ENCODE peak calls at places on chromosome 11, in nine cellular contexts. One of them, this sample, is unnamed.

GRCh38 chr11:93329936-93330445 is 551 bp upstream of the DEUP1 start:
- DNase-seq in PC-3: no peak
- DNase-seq in GM23338: peak; percentile 68
- DNase-seq in OCI-LY7: no peak
- DNase-seq in HCT116: no peak
- DNase-seq in GM23248: peak; percentile 4
- DNase-seq in MM.1S: no peak
- DNase-seq in neural progenitor cell: peak; percentile 43
- DNase-seq in hepatocyte: peak; percentile 23
- DNase-seq in this sample: peak; percentile 29

GRCh38 chr11:7672960-7673723 is at the start of gene CYB5R2:
- DNase-seq in PC-3: no peak
- DNase-seq in GM23338: peak; percentile 80
- DNase-seq in hepatocyte: peak; percentile 86
- DNase-seq in OCI-LY7: no peak
- DNase-seq in neural progenitor cell: peak; percentile 83
- DNase-seq in MM.1S: no peak
- DNase-seq in HCT116: peak; percentile 13
- DNase-seq in GM23248: peak; percentile 78
- DNase-seq in this sample: peak; percentile 39

GRCh38 chr11:130671801-130672700 is 223.6 kb downstream of the ADAMTS15 start:
- DNase-seq in OCI-LY7: no peak
- DNase-seq in HCT116: no peak
- DNase-seq in hepatocyte: peak; percentile 88
- DNase-seq in MM.1S: no peak
- DNase-seq in GM23338: no peak
- DNase-seq in PC-3: peak; percentile 61
- DNase-seq in neural progenitor cell: peak; percentile 51
- DNase-seq in GM23248: peak; percentile 91
- DNase-seq in this sample: peak; percentile 44

GRCh38 chr11:126114486-126115252 is 52.0 kb upstream of the CDON start:
- DNase-seq in PC-3: no peak
- DNase-seq in neural progenitor cell: no peak
- DNase-seq in GM23338: no peak
- DNase-seq in hepatocyte: no peak
- DNase-seq in HCT116: no peak
- DNase-seq in GM23248: peak; percentile 41
- DNase-seq in MM.1S: no peak
- DNase-seq in OCI-LY7: no peak
- DNase-seq in this sample: peak; percentile 47

GRCh38 chr11:104075716-104076115 is 39.3 kb downstream of the DDI1 start:
- DNase-seq in GM23338: no peak
- DNase-seq in GM23248: no peak
- DNase-seq in hepatocyte: no peak
- DNase-seq in MM.1S: no peak
- DNase-seq in PC-3: no peak
- DNase-seq in OCI-LY7: no peak
- DNase-seq in HCT116: no peak
- DNase-seq in neural progenitor cell: no peak
- DNase-seq in this sample: no peak

GRCh38 chr11:19793356-19793755 is 80.7 kb downstream of the NAV2 start:
- DNase-seq in neural progenitor cell: no peak
- DNase-seq in HCT116: no peak
- DNase-seq in GM23248: no peak
- DNase-seq in MM.1S: no peak
- DNase-seq in OCI-LY7: no peak
- DNase-seq in hepatocyte: no peak
- DNase-seq in GM23338: no peak
- DNase-seq in PC-3: no peak
- DNase-seq in this sample: no peak

GRCh38 chr11:49377978-49378377 is 169.6 kb upstream of the FOLH1 start:
- DNase-seq in MM.1S: no peak
- DNase-seq in GM23338: no peak
- DNase-seq in GM23248: no peak
- DNase-seq in hepatocyte: no peak
- DNase-seq in OCI-LY7: no peak
- DNase-seq in PC-3: no peak
- DNase-seq in neural progenitor cell: peak; percentile 12
- DNase-seq in HCT116: no peak
- DNase-seq in this sample: no peak

GRCh38 chr11:1402355-1402754 is 12.6 kb downstream of the BRSK2 start:
- DNase-seq in hepatocyte: no peak
- DNase-seq in MM.1S: no peak
- DNase-seq in neural progenitor cell: no peak
- DNase-seq in PC-3: no peak
- DNase-seq in GM23338: no peak
- DNase-seq in GM23248: no peak
- DNase-seq in OCI-LY7: no peak
- DNase-seq in HCT116: no peak
- DNase-seq in this sample: no peak

GRCh38 chr11:69880803-69881445 is 61.7 kb upstream of the FGF3 start:
- DNase-seq in GM23338: no peak
- DNase-seq in MM.1S: no peak
- DNase-seq in HCT116: no peak
- DNase-seq in neural progenitor cell: no peak
- DNase-seq in GM23248: no peak
- DNase-seq in hepatocyte: no peak
- DNase-seq in PC-3: no peak
- DNase-seq in OCI-LY7: no peak
- DNase-seq in this sample: no peak

GRCh38 chr11:12512826-12513395 is 135.5 kb downstream of the PARVA start:
- DNase-seq in GM23248: no peak
- DNase-seq in GM23338: no peak
- DNase-seq in hepatocyte: no peak
- DNase-seq in MM.1S: no peak
- DNase-seq in PC-3: no peak
- DNase-seq in OCI-LY7: no peak
- DNase-seq in HCT116: no peak
- DNase-seq in neural progenitor cell: peak; percentile 15
- DNase-seq in this sample: no peak

GRCh38 chr11:75862437-75862836 is 47.4 kb downstream of the UVRAG start:
- DNase-seq in MM.1S: no peak
- DNase-seq in HCT116: no peak
- DNase-seq in PC-3: no peak
- DNase-seq in GM23338: no peak
- DNase-seq in neural progenitor cell: no peak
- DNase-seq in GM23248: no peak
- DNase-seq in hepatocyte: no peak
- DNase-seq in OCI-LY7: no peak
- DNase-seq in this sample: no peak

GRCh38 chr11:58734681-58735490 is 3.1 kb upstream of the GLYAT start:
- DNase-seq in neural progenitor cell: no peak
- DNase-seq in GM23338: no peak
- DNase-seq in PC-3: no peak
- DNase-seq in hepatocyte: no peak
- DNase-seq in OCI-LY7: no peak
- DNase-seq in MM.1S: peak; percentile 13
- DNase-seq in GM23248: no peak
- DNase-seq in HCT116: no peak
- DNase-seq in this sample: no peak

GRCh38 chr11:67029146-67029545 is 6.2 kb downstream of the SYT12 start:
- DNase-seq in GM23248: no peak
- DNase-seq in hepatocyte: no peak
- DNase-seq in HCT116: no peak
- DNase-seq in GM23338: no peak
- DNase-seq in MM.1S: no peak
- DNase-seq in PC-3: no peak
- DNase-seq in OCI-LY7: no peak
- DNase-seq in neural progenitor cell: no peak
- DNase-seq in this sample: no peak

GRCh38 chr11:975824-976223 is 50.2 kb downstream of the AP2A2 start:
- DNase-seq in GM23338: peak; percentile 82
- DNase-seq in neural progenitor cell: peak; percentile 78
- DNase-seq in MM.1S: no peak
- DNase-seq in PC-3: no peak
- DNase-seq in hepatocyte: no peak
- DNase-seq in OCI-LY7: peak; percentile 38
- DNase-seq in GM23248: peak; percentile 63
- DNase-seq in HCT116: no peak
- DNase-seq in this sample: peak; percentile 66

DNA sequence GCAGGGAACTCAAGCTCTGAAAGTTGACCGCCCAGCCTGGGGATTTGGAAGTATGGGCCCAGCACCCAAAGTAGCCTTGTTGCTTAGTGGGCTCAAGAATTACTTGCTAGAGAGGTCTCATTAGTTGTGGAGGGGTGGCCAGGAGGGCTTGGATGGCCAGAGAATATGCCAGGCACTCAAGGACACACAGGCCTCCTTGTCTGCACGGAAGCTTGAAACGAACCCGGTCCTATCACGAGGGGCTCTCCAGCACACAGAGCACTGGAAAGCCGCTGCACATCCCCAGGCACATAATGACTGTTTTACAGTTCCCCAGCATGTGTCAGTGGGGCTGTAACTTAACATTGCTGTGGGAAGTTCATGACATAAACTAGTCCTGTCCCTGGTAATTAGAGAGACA is 55.9 kb downstream of the NAT10 start:
- DNase-seq in HCT116: no peak
- DNase-seq in OCI-LY7: no peak
- DNase-seq in GM23248: no peak
- DNase-seq in PC-3: no peak
- DNase-seq in neural progenitor cell: no peak
- DNase-seq in hepatocyte: no peak
- DNase-seq in MM.1S: no peak
- DNase-seq in GM23338: no peak
- DNase-seq in this sample: no peak
- TF ChIP-seq EZH2phosphoT487 in HCT116: no peak
- TF ChIP-seq EZH2phosphoT487 in OCI-LY7: no peak
- TF ChIP-seq EZH2phosphoT487 in GM23248: no peak
- TF ChIP-seq EZH2phosphoT487 in PC-3: no peak
- TF ChIP-seq EZH2phosphoT487 in neural progenitor cell: no peak
- TF ChIP-seq EZH2phosphoT487 in hepatocyte: no peak
- TF ChIP-seq EZH2phosphoT487 in MM.1S: no peak
- TF ChIP-seq EZH2phosphoT487 in GM23338: no peak
- TF ChIP-seq EZH2phosphoT487 in this sample: no peak

GRCh38 chr11:121248496-121248895 is 44.1 kb upstream of the SC5D start:
- DNase-seq in GM23248: no peak
- DNase-seq in HCT116: no peak
- DNase-seq in neural progenitor cell: no peak
- DNase-seq in PC-3: peak; percentile 39
- DNase-seq in hepatocyte: no peak
- DNase-seq in MM.1S: no peak
- DNase-seq in GM23338: no peak
- DNase-seq in OCI-LY7: no peak
- DNase-seq in this sample: no peak
- TF ChIP-seq EZH2phosphoT487 in GM23248: no peak
- TF ChIP-seq EZH2phosphoT487 in HCT116: no peak
- TF ChIP-seq EZH2phosphoT487 in neural progenitor cell: no peak
- TF ChIP-seq EZH2phosphoT487 in PC-3: no peak
- TF ChIP-seq EZH2phosphoT487 in hepatocyte: no peak
- TF ChIP-seq EZH2phosphoT487 in MM.1S: no peak
- TF ChIP-seq EZH2phosphoT487 in GM23338: no peak
- TF ChIP-seq EZH2phosphoT487 in OCI-LY7: no peak
- TF ChIP-seq EZH2phosphoT487 in this sample: no peak

DNA sequence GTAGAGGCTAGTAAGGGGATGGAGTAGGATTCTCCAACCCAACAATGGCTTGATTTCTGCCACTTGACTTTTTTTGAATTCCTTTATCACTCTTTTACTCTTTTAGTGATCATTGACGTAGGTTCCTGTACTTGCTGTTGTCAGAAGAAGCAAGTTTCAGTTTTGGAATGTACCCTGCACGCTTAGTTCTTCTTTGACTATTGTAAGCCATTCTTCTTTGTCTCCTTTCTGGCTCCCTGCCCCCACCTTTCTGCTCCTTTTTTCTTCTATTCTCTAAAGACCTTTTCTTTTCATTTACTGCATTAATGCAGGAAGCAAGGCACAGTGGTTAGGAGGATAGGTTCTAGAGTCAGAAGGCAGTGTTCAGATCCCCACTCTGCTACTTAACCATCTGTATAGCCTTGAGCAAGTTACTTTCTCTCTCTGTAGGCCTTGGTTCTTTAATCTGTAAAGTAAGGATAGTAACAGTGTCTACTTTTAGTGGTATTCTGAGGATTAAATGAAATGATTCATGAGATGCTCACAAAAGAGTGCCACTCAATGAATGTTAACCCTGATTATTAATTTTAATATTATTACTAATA is 33.8 kb upstream of the RAG2 start:
- DNase-seq in GM23248: no peak
- DNase-seq in HCT116: no peak
- DNase-seq in GM23338: no peak
- DNase-seq in MM.1S: peak; percentile 60
- DNase-seq in OCI-LY7: no peak
- DNase-seq in hepatocyte: no peak
- DNase-seq in PC-3: no peak
- DNase-seq in neural progenitor cell: peak; percentile 14
- DNase-seq in this sample: no peak
- TF ChIP-seq EZH2phosphoT487 in GM23248: no peak
- TF ChIP-seq EZH2phosphoT487 in HCT116: no peak
- TF ChIP-seq EZH2phosphoT487 in GM23338: no peak
- TF ChIP-seq EZH2phosphoT487 in MM.1S: no peak
- TF ChIP-seq EZH2phosphoT487 in OCI-LY7: no peak
- TF ChIP-seq EZH2phosphoT487 in hepatocyte: no peak
- TF ChIP-seq EZH2phosphoT487 in PC-3: no peak
- TF ChIP-seq EZH2phosphoT487 in neural progenitor cell: no peak
- TF ChIP-seq EZH2phosphoT487 in this sample: no peak

DNA sequence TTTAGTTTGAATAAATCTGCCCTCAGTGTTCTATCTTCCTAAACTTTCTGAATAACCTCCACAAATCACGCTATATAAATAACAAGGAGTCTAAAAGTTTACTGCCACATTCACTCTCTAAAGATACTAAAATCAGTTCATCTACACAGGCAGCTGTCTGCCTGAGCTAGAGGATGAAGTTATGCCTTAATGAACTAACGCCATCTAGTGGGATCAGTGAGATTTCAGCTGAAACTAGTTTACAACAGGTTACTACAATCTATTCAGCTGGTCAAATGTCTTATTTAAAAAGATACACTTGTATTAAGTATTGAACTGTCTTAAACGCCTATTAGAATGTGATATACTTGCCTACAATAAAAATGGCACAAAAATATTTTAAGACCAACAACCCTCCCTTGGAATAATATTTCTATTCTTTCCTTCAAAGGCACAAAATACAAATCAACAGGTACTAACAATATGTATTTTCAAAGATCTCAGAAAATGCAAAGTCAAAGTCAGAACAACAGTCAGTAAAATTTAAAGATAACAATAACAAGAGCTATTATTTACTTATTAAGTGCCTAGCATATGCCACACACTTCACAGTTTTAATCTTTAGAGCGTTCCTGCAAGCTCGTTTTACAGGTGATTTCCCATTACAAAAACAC is 84.1 kb downstream of the LARGE2 start:
- DNase-seq in MM.1S: peak; percentile 83
- DNase-seq in GM23248: peak; percentile 82
- DNase-seq in GM23338: peak; percentile 93
- DNase-seq in hepatocyte: peak; percentile 81
- DNase-seq in HCT116: peak; percentile 63
- DNase-seq in neural progenitor cell: peak; percentile 81
- DNase-seq in OCI-LY7: peak; percentile 83
- DNase-seq in PC-3: peak; percentile 83
- DNase-seq in this sample: peak; percentile 65
- TF ChIP-seq EZH2phosphoT487 in MM.1S: no peak
- TF ChIP-seq EZH2phosphoT487 in GM23248: no peak
- TF ChIP-seq EZH2phosphoT487 in GM23338: no peak
- TF ChIP-seq EZH2phosphoT487 in hepatocyte: no peak
- TF ChIP-seq EZH2phosphoT487 in HCT116: no peak
- TF ChIP-seq EZH2phosphoT487 in neural progenitor cell: no peak
- TF ChIP-seq EZH2phosphoT487 in OCI-LY7: no peak
- TF ChIP-seq EZH2phosphoT487 in PC-3: no peak
- TF ChIP-seq EZH2phosphoT487 in this sample: no peak